ENCODE peak calls at places on chromosomes 3 and 15, in ten cellular contexts. One of them, this sample, is unnamed.

GRCh38 chr3:53131136-53131495 is 881 bp upstream of the RFT1 start:
- DNase-seq in activated CD4-positive, alpha-beta T cell treated with anti-CD3 and anti-CD28 coated beads, Interleukin-2, amount 10 ng/mL, durations not matched to agents 7 days and 5 days: no peak
- DNase-seq in naive thymus-derived CD8-positive, alpha-beta T cell: no peak
- DNase-seq in nephron progenitor cell: no peak
- DNase-seq in stomach: no peak
- DNase-seq in AG10803: no peak
- DNase-seq in fibroblast of mammary gland: no peak
- DNase-seq in activated T-cell treated with anti-CD3 and anti-CD28 coated beads for 48 hours: no peak
- DNase-seq in lung microvascular endothelial cell: no peak
- DNase-seq in SK-MEL-5: no peak
- DNase-seq in this sample: no peak

GRCh38 chr15:40430271-40430805 is 10.4 kb upstream of the BAHD1 start:
- DNase-seq in activated T-cell treated with anti-CD3 and anti-CD28 coated beads for 48 hours: no peak
- DNase-seq in AG10803: peak
- DNase-seq in nephron progenitor cell: peak
- DNase-seq in activated CD4-positive, alpha-beta T cell treated with anti-CD3 and anti-CD28 coated beads, Interleukin-2, amount 10 ng/mL, durations not matched to agents 7 days and 5 days: no peak
- DNase-seq in naive thymus-derived CD8-positive, alpha-beta T cell: no peak
- DNase-seq in stomach: no peak
- DNase-seq in SK-MEL-5: peak
- DNase-seq in fibroblast of mammary gland: peak
- DNase-seq in lung microvascular endothelial cell: no peak
- DNase-seq in this sample: no peak

GRCh38 chr3:88220126-88220525 is 70.4 kb downstream of the C3orf38 start:
- DNase-seq in fibroblast of mammary gland: no peak
- DNase-seq in lung microvascular endothelial cell: no peak
- DNase-seq in stomach: no peak
- DNase-seq in activated T-cell treated with anti-CD3 and anti-CD28 coated beads for 48 hours: no peak
- DNase-seq in nephron progenitor cell: no peak
- DNase-seq in AG10803: no peak
- DNase-seq in SK-MEL-5: no peak
- DNase-seq in activated CD4-positive, alpha-beta T cell treated with anti-CD3 and anti-CD28 coated beads, Interleukin-2, amount 10 ng/mL, durations not matched to agents 7 days and 5 days: no peak
- DNase-seq in naive thymus-derived CD8-positive, alpha-beta T cell: no peak
- DNase-seq in this sample: no peak

GRCh38 chr3:157130881-157131251 is 29.1 kb downstream of the CCNL1 start:
- DNase-seq in stomach: no peak
- DNase-seq in SK-MEL-5: peak
- DNase-seq in fibroblast of mammary gland: no peak
- DNase-seq in naive thymus-derived CD8-positive, alpha-beta T cell: no peak
- DNase-seq in activated T-cell treated with anti-CD3 and anti-CD28 coated beads for 48 hours: no peak
- DNase-seq in lung microvascular endothelial cell: no peak
- DNase-seq in activated CD4-positive, alpha-beta T cell treated with anti-CD3 and anti-CD28 coated beads, Interleukin-2, amount 10 ng/mL, durations not matched to agents 7 days and 5 days: no peak
- DNase-seq in nephron progenitor cell: no peak
- DNase-seq in AG10803: no peak
- DNase-seq in this sample: no peak

GRCh38 chr3:54212723-54213122 is 90.4 kb downstream of the CACNA2D3 start:
- DNase-seq in stomach: no peak
- DNase-seq in naive thymus-derived CD8-positive, alpha-beta T cell: no peak
- DNase-seq in nephron progenitor cell: no peak
- DNase-seq in lung microvascular endothelial cell: no peak
- DNase-seq in SK-MEL-5: no peak
- DNase-seq in AG10803: no peak
- DNase-seq in activated T-cell treated with anti-CD3 and anti-CD28 coated beads for 48 hours: no peak
- DNase-seq in fibroblast of mammary gland: no peak
- DNase-seq in activated CD4-positive, alpha-beta T cell treated with anti-CD3 and anti-CD28 coated beads, Interleukin-2, amount 10 ng/mL, durations not matched to agents 7 days and 5 days: no peak
- DNase-seq in this sample: no peak

GRCh38 chr15:80234883-80235282 is 17.1 kb downstream of the CTXND1 start:
- DNase-seq in naive thymus-derived CD8-positive, alpha-beta T cell: peak
- DNase-seq in fibroblast of mammary gland: peak
- DNase-seq in AG10803: peak
- DNase-seq in nephron progenitor cell: peak
- DNase-seq in lung microvascular endothelial cell: peak
- DNase-seq in stomach: peak
- DNase-seq in activated T-cell treated with anti-CD3 and anti-CD28 coated beads for 48 hours: peak
- DNase-seq in SK-MEL-5: peak
- DNase-seq in activated CD4-positive, alpha-beta T cell treated with anti-CD3 and anti-CD28 coated beads, Interleukin-2, amount 10 ng/mL, durations not matched to agents 7 days and 5 days: peak
- DNase-seq in this sample: peak

GRCh38 chr3:195441476-195441970 is 1.3 kb downstream of the ACAP2 start:
- DNase-seq in naive thymus-derived CD8-positive, alpha-beta T cell: no peak
- DNase-seq in SK-MEL-5: peak
- DNase-seq in fibroblast of mammary gland: no peak
- DNase-seq in stomach: no peak
- DNase-seq in nephron progenitor cell: no peak
- DNase-seq in activated T-cell treated with anti-CD3 and anti-CD28 coated beads for 48 hours: no peak
- DNase-seq in lung microvascular endothelial cell: peak
- DNase-seq in AG10803: peak
- DNase-seq in activated CD4-positive, alpha-beta T cell treated with anti-CD3 and anti-CD28 coated beads, Interleukin-2, amount 10 ng/mL, durations not matched to agents 7 days and 5 days: no peak
- DNase-seq in this sample: no peak

GRCh38 chr3:10554236-10554611 is 48.8 kb upstream of the ATP2B2 start:
- DNase-seq in nephron progenitor cell: no peak
- DNase-seq in fibroblast of mammary gland: no peak
- DNase-seq in naive thymus-derived CD8-positive, alpha-beta T cell: no peak
- DNase-seq in lung microvascular endothelial cell: no peak
- DNase-seq in AG10803: no peak
- DNase-seq in stomach: no peak
- DNase-seq in SK-MEL-5: no peak
- DNase-seq in activated CD4-positive, alpha-beta T cell treated with anti-CD3 and anti-CD28 coated beads, Interleukin-2, amount 10 ng/mL, durations not matched to agents 7 days and 5 days: no peak
- DNase-seq in activated T-cell treated with anti-CD3 and anti-CD28 coated beads for 48 hours: no peak
- DNase-seq in this sample: peak

GRCh38 chr3:134309987-134310700 is 59.5 kb upstream of the RYK start:
- DNase-seq in lung microvascular endothelial cell: no peak
- DNase-seq in naive thymus-derived CD8-positive, alpha-beta T cell: no peak
- DNase-seq in AG10803: peak
- DNase-seq in nephron progenitor cell: no peak
- DNase-seq in SK-MEL-5: no peak
- DNase-seq in fibroblast of mammary gland: no peak
- DNase-seq in stomach: no peak
- DNase-seq in activated CD4-positive, alpha-beta T cell treated with anti-CD3 and anti-CD28 coated beads, Interleukin-2, amount 10 ng/mL, durations not matched to agents 7 days and 5 days: no peak
- DNase-seq in activated T-cell treated with anti-CD3 and anti-CD28 coated beads for 48 hours: no peak
- DNase-seq in this sample: no peak